ENCODE peak calls at places on chromosome 2, in nine cellular contexts. One of them, this sample, is unnamed.
A peak's percentile ranks its signal among the peaks of the same experiment; 100 is the strongest.

GRCh38 chr2:148658807-148659722 is 14.5 kb downstream of the EPC2 start:
- DNase-seq in fibroblast of mammary gland: peak; percentile 77
- DNase-seq in amniotic stem cell: no peak
- DNase-seq in HCT116: no peak
- DNase-seq in fibroblast of the conjunctiva: no peak
- DNase-seq in stimulated activated CD8-positive, alpha-beta memory T cell treated with anti-CD3 and anti-CD28 coated beads, Interleukin-2, amount 100 ng/mL, for 48 hours: no peak
- DNase-seq in NCI-H1092 treated with DMSO at 0.1 percent for 48 hours: no peak
- DNase-seq in HuH-7.5: no peak
- DNase-seq in A549: no peak
- DNase-seq in this sample: peak; percentile 34

GRCh38 chr2:96233880-96234316 is 25.3 kb upstream of the STARD7 start:
- DNase-seq in fibroblast of the conjunctiva: no peak
- DNase-seq in HuH-7.5: no peak
- DNase-seq in A549: no peak
- DNase-seq in NCI-H1092 treated with DMSO at 0.1 percent for 48 hours: no peak
- DNase-seq in fibroblast of mammary gland: no peak
- DNase-seq in HCT116: no peak
- DNase-seq in amniotic stem cell: no peak
- DNase-seq in stimulated activated CD8-positive, alpha-beta memory T cell treated with anti-CD3 and anti-CD28 coated beads, Interleukin-2, amount 100 ng/mL, for 48 hours: no peak
- DNase-seq in this sample: no peak

GRCh38 chr2:7634370-7634769 is 717.2 kb downstream of the RNF144A start:
- DNase-seq in amniotic stem cell: no peak
- DNase-seq in HCT116: no peak
- DNase-seq in NCI-H1092 treated with DMSO at 0.1 percent for 48 hours: peak; percentile 81
- DNase-seq in stimulated activated CD8-positive, alpha-beta memory T cell treated with anti-CD3 and anti-CD28 coated beads, Interleukin-2, amount 100 ng/mL, for 48 hours: no peak
- DNase-seq in fibroblast of mammary gland: no peak
- DNase-seq in A549: no peak
- DNase-seq in fibroblast of the conjunctiva: no peak
- DNase-seq in HuH-7.5: no peak
- DNase-seq in this sample: no peak

GRCh38 chr2:62785216-62785615 is 79.7 kb downstream of the EHBP1 start:
- DNase-seq in HCT116: no peak
- DNase-seq in fibroblast of mammary gland: peak; percentile 54
- DNase-seq in fibroblast of the conjunctiva: no peak
- DNase-seq in HuH-7.5: no peak
- DNase-seq in A549: no peak
- DNase-seq in stimulated activated CD8-positive, alpha-beta memory T cell treated with anti-CD3 and anti-CD28 coated beads, Interleukin-2, amount 100 ng/mL, for 48 hours: no peak
- DNase-seq in amniotic stem cell: no peak
- DNase-seq in NCI-H1092 treated with DMSO at 0.1 percent for 48 hours: no peak
- DNase-seq in this sample: no peak

GRCh38 chr2:218026676-218027425 is 24.1 kb upstream of the TNS1 start:
- DNase-seq in fibroblast of the conjunctiva: no peak
- DNase-seq in amniotic stem cell: no peak
- DNase-seq in A549: no peak
- DNase-seq in HuH-7.5: no peak
- DNase-seq in NCI-H1092 treated with DMSO at 0.1 percent for 48 hours: no peak
- DNase-seq in stimulated activated CD8-positive, alpha-beta memory T cell treated with anti-CD3 and anti-CD28 coated beads, Interleukin-2, amount 100 ng/mL, for 48 hours: no peak
- DNase-seq in fibroblast of mammary gland: no peak
- DNase-seq in HCT116: no peak
- DNase-seq in this sample: no peak

GRCh38 chr2:66548422-66548821 is 113.5 kb downstream of the MEIS1 start:
- DNase-seq in stimulated activated CD8-positive, alpha-beta memory T cell treated with anti-CD3 and anti-CD28 coated beads, Interleukin-2, amount 100 ng/mL, for 48 hours: no peak
- DNase-seq in fibroblast of mammary gland: no peak
- DNase-seq in amniotic stem cell: no peak
- DNase-seq in HCT116: no peak
- DNase-seq in NCI-H1092 treated with DMSO at 0.1 percent for 48 hours: no peak
- DNase-seq in fibroblast of the conjunctiva: no peak
- DNase-seq in HuH-7.5: no peak
- DNase-seq in A549: no peak
- DNase-seq in this sample: no peak

GRCh38 chr2:235563056-235563777 is 69.4 kb downstream of the AGAP1 start:
- DNase-seq in NCI-H1092 treated with DMSO at 0.1 percent for 48 hours: no peak
- DNase-seq in fibroblast of the conjunctiva: no peak
- DNase-seq in HuH-7.5: no peak
- DNase-seq in HCT116: no peak
- DNase-seq in A549: no peak
- DNase-seq in amniotic stem cell: no peak
- DNase-seq in stimulated activated CD8-positive, alpha-beta memory T cell treated with anti-CD3 and anti-CD28 coated beads, Interleukin-2, amount 100 ng/mL, for 48 hours: no peak
- DNase-seq in fibroblast of mammary gland: no peak
- DNase-seq in this sample: no peak

GRCh38 chr2:48540237-48540935 is 10.4 kb downstream of the STON1 start:
- DNase-seq in amniotic stem cell: no peak
- DNase-seq in HCT116: no peak
- DNase-seq in A549: no peak
- DNase-seq in NCI-H1092 treated with DMSO at 0.1 percent for 48 hours: no peak
- DNase-seq in fibroblast of the conjunctiva: no peak
- DNase-seq in HuH-7.5: no peak
- DNase-seq in fibroblast of mammary gland: no peak
- DNase-seq in stimulated activated CD8-positive, alpha-beta memory T cell treated with anti-CD3 and anti-CD28 coated beads, Interleukin-2, amount 100 ng/mL, for 48 hours: no peak
- DNase-seq in this sample: no peak

GRCh38 chr2:151729416-151729811 is 4.9 kb downstream of the NEB start:
- DNase-seq in stimulated activated CD8-positive, alpha-beta memory T cell treated with anti-CD3 and anti-CD28 coated beads, Interleukin-2, amount 100 ng/mL, for 48 hours: no peak
- DNase-seq in amniotic stem cell: no peak
- DNase-seq in HuH-7.5: no peak
- DNase-seq in fibroblast of the conjunctiva: no peak
- DNase-seq in A549: no peak
- DNase-seq in fibroblast of mammary gland: no peak
- DNase-seq in HCT116: no peak
- DNase-seq in NCI-H1092 treated with DMSO at 0.1 percent for 48 hours: peak; percentile 5
- DNase-seq in this sample: no peak

GRCh38 chr2:151302286-151302878 is 12.9 kb upstream of the NMI start:
- DNase-seq in NCI-H1092 treated with DMSO at 0.1 percent for 48 hours: no peak
- DNase-seq in fibroblast of the conjunctiva: no peak
- DNase-seq in HuH-7.5: no peak
- DNase-seq in amniotic stem cell: no peak
- DNase-seq in HCT116: no peak
- DNase-seq in A549: no peak
- DNase-seq in stimulated activated CD8-positive, alpha-beta memory T cell treated with anti-CD3 and anti-CD28 coated beads, Interleukin-2, amount 100 ng/mL, for 48 hours: no peak
- DNase-seq in fibroblast of mammary gland: no peak
- DNase-seq in this sample: no peak

GRCh38 chr2:235027558-235028214 is 75.9 kb downstream of the SH3BP4 start:
- DNase-seq in HCT116: no peak
- DNase-seq in A549: peak; percentile 52
- DNase-seq in NCI-H1092 treated with DMSO at 0.1 percent for 48 hours: no peak
- DNase-seq in fibroblast of the conjunctiva: peak; percentile 75
- DNase-seq in HuH-7.5: no peak
- DNase-seq in amniotic stem cell: peak; percentile 30
- DNase-seq in stimulated activated CD8-positive, alpha-beta memory T cell treated with anti-CD3 and anti-CD28 coated beads, Interleukin-2, amount 100 ng/mL, for 48 hours: no peak
- DNase-seq in fibroblast of mammary gland: peak; percentile 83
- DNase-seq in this sample: no peak

This sample was measured in SIG-M5.